ENCODE peak calls at places on chromosomes 7 and 10, in six cellular contexts. X, L, M, I, J and S are unnamed samples.

GRCh38 chr7:132451161-132451560 is 125.1 kb downstream of the PLXNA4 start:
- DNase-seq in J (no peak), M (no peak), L (no peak), I (no peak), X (no peak), S (no peak)

GRCh38 chr7:30934225-30934624 is 22.6 kb downstream of the AQP1 start:
- DNase-seq in L (no peak), J (no peak), X (no peak), I (no peak), M (no peak), S (no peak)

GRCh38 chr7:38232475-38233366 is 40.7 kb downstream of the TARP start:
- DNase-seq in X (no peak), J (peak), M (no peak), I (no peak), L (no peak), S (no peak)

GRCh38 chr10:114051714-114052113 is 8.0 kb downstream of the ADRB1 start:
- DNase-seq in L (no peak), J (no peak), M (no peak), X (no peak), I (no peak), S (no peak)

GRCh38 chr7:136528329-136528728 is 340.1 kb upstream of the CHRM2 start:
- DNase-seq in M (no peak), J (peak), L (no peak), I (no peak), X (peak), S (peak)

GRCh38 chr7:106681815-106682495 is 21.0 kb upstream of the CCDC71L start:
- DNase-seq in L (no peak), X (peak), J (peak), I (no peak), M (no peak), S (no peak)

GRCh38 chr10:16816142-16816541 is 1.1 kb downstream of the RSU1 start:
- DNase-seq in J (no peak), M (no peak), X (peak), I (no peak), L (peak), S (no peak)

GRCh38 chr7:22942191-22942590 is 71.7 kb downstream of the HYCC1 start:
- DNase-seq in L (no peak), M (no peak), X (no peak), I (no peak), J (no peak), S (no peak)

GRCh38 chr7:138575897-138576428 is 115.9 kb downstream of the TRIM24 start:
- DNase-seq in X (no peak), J (no peak), I (no peak), M (no peak), L (no peak), S (no peak)

GRCh38 chr10:131858118-131858515 is 42.7 kb upstream of the PPP2R2D start:
- DNase-seq in X (no peak), L (no peak), J (no peak), M (no peak), I (no peak), S (no peak)

DNA sequence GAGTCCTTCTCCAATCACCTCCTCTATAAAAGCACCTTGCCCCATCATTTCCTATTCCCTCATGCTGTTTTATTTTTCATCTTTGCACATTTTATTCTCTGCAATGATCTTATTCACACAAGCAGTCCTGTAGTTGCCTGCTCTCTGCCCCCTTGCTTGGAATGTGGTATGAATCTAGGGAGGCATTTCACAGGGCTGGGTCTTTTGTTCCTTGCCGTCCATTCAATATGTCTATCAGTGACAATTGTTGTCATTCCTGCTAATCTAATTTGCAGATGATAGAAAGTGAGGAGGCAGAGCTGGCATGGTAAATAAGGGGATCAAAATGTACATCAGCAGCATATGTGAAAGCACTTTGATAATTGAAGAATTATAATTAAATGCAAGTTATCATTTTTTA is 246.2 kb upstream of the C7orf33 start:
- DNase-seq in I (no peak), L (no peak), X (no peak), J (no peak), M (no peak), S (no peak)
- TF ChIP-seq CTCF in I (no peak), L (no peak), X (no peak), J (no peak), M (no peak), S (no peak)

DNA sequence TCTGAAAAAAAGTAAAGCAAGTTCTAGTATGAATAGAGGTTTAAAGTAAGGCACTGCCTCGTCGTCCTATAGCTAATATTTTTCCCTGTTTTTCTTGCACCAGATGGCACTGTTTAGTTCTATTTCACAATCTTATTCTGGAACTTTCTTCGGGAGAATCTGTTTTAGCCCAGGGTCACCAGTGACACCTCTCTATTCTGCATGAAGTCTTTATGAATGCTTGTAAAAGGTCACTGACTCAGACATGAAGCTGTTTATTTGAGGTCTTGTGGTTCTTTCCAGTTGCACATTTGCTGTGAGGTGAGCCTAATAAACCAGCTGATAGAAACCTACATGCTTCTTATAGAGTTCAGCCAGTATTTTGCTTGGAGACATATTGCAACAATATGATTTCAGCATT is 444.3 kb downstream of the AUTS2 start:
- DNase-seq in M (no peak), I (no peak), X (peak), L (no peak), J (peak), S (no peak)
- TF ChIP-seq CTCF in M (peak), I (no peak), X (peak), L (no peak), J (peak), S (peak)

GRCh38 chr7:133853706-133854276 is 273.3 kb upstream of the LRGUK start:
- DNase-seq in M (no peak), X (peak), L (peak), J (peak), I (no peak), S (peak)
- TF ChIP-seq CTCF in M (peak), X (peak), L (peak), J (peak), I (no peak), S (peak)

GRCh38 chr10:109678857-109679256 is 244.5 kb downstream of the XPNPEP1 start:
- DNase-seq in X (no peak), I (no peak), L (no peak), M (no peak), J (no peak), S (no peak)

GRCh38 chr10:109679478-109679877 is 243.8 kb downstream of the XPNPEP1 start:
- DNase-seq in I (no peak), M (no peak), J (no peak), X (no peak), L (no peak), S (no peak)

GRCh38 chr10:109676703-109677102 is 246.6 kb downstream of the XPNPEP1 start:
- DNase-seq in J (no peak), X (no peak), I (no peak), M (no peak), L (no peak), S (no peak)
- TF ChIP-seq CTCF in J (no peak), X (no peak), I (no peak), M (no peak), L (no peak), S (no peak)